ENCODE peak calls at places on chromosomes 4 and X, in six cellular contexts. E is H1, X is Panc1, R is RWPE1, T is A549, O is pancreas. U is an unnamed sample.
A peak's percentile ranks its signal among the peaks of the same experiment; 100 is the strongest.

GRCh38 chr4:8540072-8540471 is 40.1 kb upstream of the GPR78 start:
- DNase-seq in O (peak; percentile 44), E (no peak), R (no peak), T (no peak), X (no peak), U (no peak)

GRCh38 chr4:142265946-142266345 is 580.2 kb downstream of the INPP4B start:
- DNase-seq in R (no peak), T (peak; percentile 6), E (no peak), O (no peak), X (no peak), U (no peak)

GRCh38 chr4:186554485-186554884 is 882 bp downstream of the MTNR1A start:
- DNase-seq in T (peak; percentile 71), E (no peak), O (peak; percentile 61), R (peak; percentile 30), X (no peak), U (peak; percentile 35)

GRCh38 chrX:23694606-23695005 is 27.3 kb downstream of the PRDX4 start:
- DNase-seq in R (peak; percentile 44), X (peak; percentile 2), O (peak; percentile 63), E (no peak), T (peak; percentile 77), U (no peak)

GRCh38 chr4:158870282-158871049 is 101.6 kb downstream of the FNIP2 start:
- DNase-seq in R (no peak), O (no peak), T (no peak), E (peak; percentile 58), X (no peak), U (no peak)

GRCh38 chr4:92447265-92447905 is 143.6 kb downstream of the GRID2 start:
- DNase-seq in R (no peak), X (no peak), O (no peak), E (no peak), T (no peak), U (no peak)

GRCh38 chr4:162245051-162245450 is 81.3 kb upstream of the FSTL5 start:
- DNase-seq in X (no peak), T (peak; percentile 1), R (no peak), O (no peak), E (no peak), U (no peak)

GRCh38 chr4:1402021-1402515 is 4.2 kb downstream of the NKX1-1 start:
- DNase-seq in T (no peak), R (no peak), X (no peak), E (no peak), O (no peak), U (no peak)

GRCh38 chr4:180449395-180449956 is 1793.7 kb upstream of the TENM3 start:
- DNase-seq in R (peak; percentile 42), X (no peak), O (no peak), T (peak; percentile 56), E (no peak), U (peak; percentile 6)

GRCh38 chrX:17030092-17030491 is 83.6 kb downstream of the REPS2 start:
- DNase-seq in E (no peak), O (no peak), R (no peak), X (no peak), T (no peak), U (no peak)

GRCh38 chrX:130170752-130171445 is 863 bp upstream of the RAB33A start:
- DNase-seq in O (no peak), E (peak; percentile 71), R (no peak), X (no peak), T (peak; percentile 59), U (no peak)

GRCh38 chrX:100609591-100609990 is 24.9 kb downstream of the TNMD start:
- DNase-seq in E (no peak), T (no peak), O (no peak), X (no peak), R (no peak), U (no peak)

GRCh38 chr4:165738571-165738970 is 134.5 kb upstream of the TLL1 start:
- DNase-seq in X (no peak), R (peak; percentile 3), E (no peak), T (no peak), O (no peak), U (peak; percentile 90)

GRCh38 chr4:138182838-138183426 is 59.2 kb downstream of the SLC7A11 start:
- DNase-seq in T (peak; percentile 40), O (no peak), E (no peak), R (peak; percentile 23), X (no peak), U (no peak)

GRCh38 chr4:54941994-54942552 is 183.3 kb downstream of the KDR start:
- DNase-seq in T (no peak), R (no peak), O (no peak), E (no peak), X (no peak), U (no peak)

GRCh38 chrX:3679669-3680068 is 33.8 kb downstream of the PRKX start:
- DNase-seq in R (no peak), O (no peak), E (no peak), X (no peak), T (no peak), U (no peak)
- H3K27ac ChIP-seq in R (no peak overlapping the region), O (no peak overlapping the region), E (no peak overlapping the region), X (no peak overlapping the region), T (no peak overlapping the region), U (no peak overlapping the region)

DNA sequence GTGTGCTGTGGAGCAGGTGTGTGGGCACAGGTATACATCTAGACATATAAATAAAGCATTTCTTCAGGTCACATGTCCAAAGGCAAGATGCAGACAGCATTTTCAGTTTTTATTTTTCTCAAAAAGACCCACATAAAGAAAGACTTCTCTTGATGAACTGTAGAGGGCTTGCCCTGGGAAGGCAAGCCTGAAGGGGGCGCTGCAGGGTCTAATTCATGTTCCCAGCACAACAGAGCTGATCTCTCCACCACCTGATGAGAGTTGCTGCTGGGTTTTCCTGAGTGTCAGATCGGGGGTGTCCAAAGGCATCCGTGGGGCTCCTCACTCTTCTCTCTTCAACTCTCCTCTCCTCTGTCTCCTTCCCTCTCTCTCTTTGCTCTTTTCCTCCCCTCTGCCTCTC is 26.6 kb downstream of the ADRA2C start:
- DNase-seq in R (no peak), X (no peak), E (peak; percentile 93), T (peak; percentile 25), O (no peak), U (no peak)
- TF ChIP-seq CTCF in R (no peak), X (no peak), E (no peak), T (no peak), O (no peak), U (no peak)

DNA sequence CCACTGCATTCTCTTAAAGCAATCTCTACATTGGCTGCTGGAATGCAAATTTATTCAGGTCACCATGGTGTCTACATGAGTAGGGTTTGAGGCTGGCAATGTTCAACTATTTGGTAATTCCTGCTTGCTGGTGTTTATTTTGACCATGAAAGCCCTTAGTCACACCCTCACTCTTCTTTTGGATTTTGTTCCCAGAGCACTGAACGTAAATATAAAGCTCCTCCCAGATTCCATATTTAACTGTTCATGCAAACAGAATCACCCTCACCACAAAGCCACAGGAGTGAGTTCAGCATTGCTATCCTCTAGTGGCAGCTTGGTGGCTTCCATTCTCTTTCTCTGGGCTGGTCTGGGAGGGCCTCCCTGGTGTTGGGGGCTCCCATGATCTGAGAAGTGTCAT is 82.8 kb downstream of the LNX1 start:
- DNase-seq in O (no peak), E (no peak), R (no peak), X (no peak), T (peak; percentile 10), U (no peak)
- H3K27ac ChIP-seq in O (no peak overlapping the region), E (no peak overlapping the region), R (no peak overlapping the region), X (no peak overlapping the region), T (no peak overlapping the region), U (no peak overlapping the region)

GRCh38 chrX:152735860-152736511 is 2.4 kb downstream of the MAGEA12 start:
- DNase-seq in O (no peak), T (no peak), E (no peak), X (no peak), R (no peak), U (no peak)

GRCh38 chrX:152733261-152733975 is at the start of the genes CSAG1 and MAGEA12:
- DNase-seq in X (no peak), R (no peak), T (peak; percentile 6), E (no peak), O (no peak), U (no peak)

GRCh38 chrX:152735101-152735500 is 1.5 kb downstream of the MAGEA12 start:
- DNase-seq in T (no peak), O (no peak), R (no peak), X (no peak), E (no peak), U (no peak)

DNA sequence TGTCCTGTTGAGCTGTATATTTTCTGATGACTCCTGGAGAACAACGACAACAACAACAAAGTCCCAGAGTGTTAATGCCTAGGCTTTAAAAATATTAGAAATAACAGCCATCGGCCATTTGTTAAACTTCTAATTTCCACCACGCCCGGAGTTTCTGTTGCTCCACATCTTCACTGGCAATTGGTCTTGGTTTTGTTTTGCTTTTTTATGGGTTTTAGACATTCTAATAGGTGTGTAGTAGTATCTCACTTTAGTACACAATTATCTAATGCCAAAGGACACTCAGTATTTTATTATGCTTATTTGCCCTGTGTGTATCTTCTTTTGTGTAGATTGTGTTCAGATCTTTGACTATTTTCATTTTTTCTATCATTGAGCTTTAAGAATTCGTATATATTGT is 5.0 kb downstream of the MAGEA12 start:
- DNase-seq in O (no peak), X (no peak), E (no peak), T (no peak), R (no peak), U (no peak)
- TF ChIP-seq CTCF in O (no peak), X (no peak), E (no peak), T (no peak), R (no peak), U (no peak)

GRCh38 chr4:68368566-68369473 is 18.9 kb upstream of the YTHDC1 start:
- DNase-seq in T (peak; percentile 19), E (no peak), R (peak; percentile 70), X (no peak), O (no peak), U (peak; percentile 94)
- H3K27ac ChIP-seq in T (peak overlapping the region; percentile 49), E (no peak overlapping the region), R (peak overlapping the region; percentile 97), X (no peak overlapping the region), O (peak overlapping the region; percentile 43), U (peak overlapping the region; percentile 54)

GRCh38 chrX:38982843-38983242 is 181.6 kb downstream of the MID1IP1 start:
- DNase-seq in X (no peak), O (no peak), E (no peak), T (no peak), R (no peak), U (no peak)

GRCh38 chrX:38986586-38986985 is 185.3 kb downstream of the MID1IP1 start:
- DNase-seq in X (no peak), O (no peak), R (no peak), E (no peak), T (no peak), U (no peak)

GRCh38 chrX:38985945-38986344 is 184.7 kb downstream of the MID1IP1 start:
- DNase-seq in O (no peak), T (no peak), R (no peak), X (no peak), E (no peak), U (no peak)

GRCh38 chrX:38987135-38987780 is 186.0 kb downstream of the MID1IP1 start:
- DNase-seq in R (no peak), E (no peak), O (no peak), X (no peak), T (no peak), U (no peak)

DNA sequence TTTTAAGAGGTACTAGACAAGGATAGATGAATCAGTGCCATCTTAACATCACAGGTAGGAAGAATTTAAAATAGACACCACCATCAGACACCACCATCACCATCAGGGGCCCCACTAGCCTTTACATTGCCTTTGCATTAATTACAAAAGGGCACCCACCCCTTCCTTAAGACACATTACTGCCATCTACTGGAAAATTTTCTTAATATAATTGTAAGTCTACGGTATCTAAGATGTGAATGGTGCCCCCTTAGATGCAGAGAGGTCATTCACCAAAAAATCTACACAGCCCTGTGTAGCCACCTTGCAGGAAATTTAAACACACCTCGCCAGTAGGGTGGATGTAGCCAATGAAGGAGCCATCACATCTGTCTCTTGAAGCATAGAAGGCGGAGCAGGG is 184.1 kb downstream of the MID1IP1 start:
- DNase-seq in O (no peak), X (no peak), E (no peak), R (peak; percentile 26), T (peak; percentile 19), U (no peak)
- TF ChIP-seq CTCF in O (no peak), X (no peak), E (no peak), R (no peak), T (peak; percentile 27), U (peak; percentile 59)